ENCODE peak calls at places on chromosomes 5 and 9, in seven cellular contexts. One of them, this sample, is unnamed.

GRCh38 chr5:17149786-17150185 is 67.6 kb upstream of the BASP1 start:
- DNase-seq in MM.1S: no peak
- DNase-seq in OCI-LY7: no peak
- DNase-seq in GM23338: no peak
- DNase-seq in SK-N-SH: no peak
- DNase-seq in PC-3: no peak
- DNase-seq in neural progenitor cell: no peak
- DNase-seq in this sample: no peak

GRCh38 chr9:76658510-76659231 is 105.6 kb upstream of the PCA3 start:
- DNase-seq in MM.1S: peak
- DNase-seq in OCI-LY7: peak
- DNase-seq in GM23338: peak
- DNase-seq in SK-N-SH: no peak
- DNase-seq in PC-3: peak
- DNase-seq in neural progenitor cell: peak
- DNase-seq in this sample: peak

GRCh38 chr5:78527054-78527884 is 121.3 kb downstream of the LHFPL2 start:
- DNase-seq in MM.1S: no peak
- DNase-seq in OCI-LY7: no peak
- DNase-seq in GM23338: peak
- DNase-seq in SK-N-SH: no peak
- DNase-seq in PC-3: peak
- DNase-seq in neural progenitor cell: peak
- DNase-seq in this sample: peak

GRCh38 chr5:139389701-139390638 is at the start of gene MZB1:
- DNase-seq in MM.1S: peak
- DNase-seq in OCI-LY7: peak
- DNase-seq in GM23338: no peak
- DNase-seq in SK-N-SH: no peak
- DNase-seq in PC-3: no peak
- DNase-seq in neural progenitor cell: no peak
- DNase-seq in this sample: no peak

GRCh38 chr9:134545213-134546211 is 96.1 kb upstream of the COL5A1 start:
- DNase-seq in MM.1S: no peak
- DNase-seq in OCI-LY7: no peak
- DNase-seq in GM23338: no peak
- DNase-seq in SK-N-SH: no peak
- DNase-seq in PC-3: no peak
- DNase-seq in neural progenitor cell: no peak
- DNase-seq in this sample: peak

GRCh38 chr5:106171708-106172107 is 1499.0 kb downstream of the EFNA5 start:
- DNase-seq in MM.1S: no peak
- DNase-seq in OCI-LY7: no peak
- DNase-seq in GM23338: no peak
- DNase-seq in SK-N-SH: no peak
- DNase-seq in PC-3: peak
- DNase-seq in neural progenitor cell: no peak
- DNase-seq in this sample: no peak

GRCh38 chr9:101457003-101457402 is 21.4 kb upstream of the ALDOB start:
- DNase-seq in MM.1S: no peak
- DNase-seq in OCI-LY7: peak
- DNase-seq in GM23338: peak
- DNase-seq in SK-N-SH: no peak
- DNase-seq in PC-3: no peak
- DNase-seq in neural progenitor cell: peak
- DNase-seq in this sample: no peak

GRCh38 chr5:68087866-68088265 is 127.7 kb upstream of the PIK3R1 start:
- DNase-seq in MM.1S: no peak
- DNase-seq in OCI-LY7: no peak
- DNase-seq in GM23338: no peak
- DNase-seq in SK-N-SH: no peak
- DNase-seq in PC-3: no peak
- DNase-seq in neural progenitor cell: no peak
- DNase-seq in this sample: no peak

GRCh38 chr9:120568816-120569215 is 11.2 kb downstream of the CDK5RAP2 start:
- DNase-seq in MM.1S: no peak
- DNase-seq in OCI-LY7: no peak
- DNase-seq in GM23338: no peak
- DNase-seq in SK-N-SH: no peak
- DNase-seq in PC-3: no peak
- DNase-seq in neural progenitor cell: no peak
- DNase-seq in this sample: no peak

GRCh38 chr9:124860582-124861341 is 995 bp downstream of the RPL35 start:
- DNase-seq in MM.1S: no peak
- DNase-seq in OCI-LY7: no peak
- DNase-seq in GM23338: no peak
- DNase-seq in SK-N-SH: no peak
- DNase-seq in PC-3: no peak
- DNase-seq in neural progenitor cell: no peak
- DNase-seq in this sample: no peak

GRCh38 chr5:96626956-96627355 is 35.2 kb upstream of the CAST start:
- DNase-seq in MM.1S: no peak
- DNase-seq in OCI-LY7: no peak
- DNase-seq in GM23338: no peak
- DNase-seq in SK-N-SH: no peak
- DNase-seq in PC-3: peak
- DNase-seq in neural progenitor cell: no peak
- DNase-seq in this sample: no peak

GRCh38 chr9:76873056-76873792 is 32.7 kb downstream of the PRUNE2 start:
- DNase-seq in MM.1S: no peak
- DNase-seq in OCI-LY7: no peak
- DNase-seq in GM23338: peak
- DNase-seq in SK-N-SH: no peak
- DNase-seq in PC-3: no peak
- DNase-seq in neural progenitor cell: peak
- DNase-seq in this sample: no peak

GRCh38 chr5:142385194-142385593 is 60.4 kb upstream of the SPRY4 start:
- DNase-seq in MM.1S: no peak
- DNase-seq in OCI-LY7: no peak
- DNase-seq in GM23338: no peak
- DNase-seq in SK-N-SH: no peak
- DNase-seq in PC-3: no peak
- DNase-seq in neural progenitor cell: no peak
- DNase-seq in this sample: no peak

GRCh38 chr5:171629221-171630005 is 156.2 kb upstream of the SMIM23 start:
- DNase-seq in MM.1S: peak
- DNase-seq in OCI-LY7: no peak
- DNase-seq in GM23338: peak
- DNase-seq in SK-N-SH: no peak
- DNase-seq in PC-3: peak
- DNase-seq in neural progenitor cell: no peak
- DNase-seq in this sample: no peak

GRCh38 chr9:38293022-38293421 is 99.5 kb upstream of the ALDH1B1 start:
- DNase-seq in MM.1S: no peak
- DNase-seq in OCI-LY7: no peak
- DNase-seq in GM23338: no peak
- DNase-seq in SK-N-SH: no peak
- DNase-seq in PC-3: no peak
- DNase-seq in neural progenitor cell: no peak
- DNase-seq in this sample: no peak

GRCh38 chr5:73825736-73826135 is 199.7 kb downstream of the ARHGEF28 start:
- DNase-seq in MM.1S: no peak
- DNase-seq in OCI-LY7: no peak
- DNase-seq in GM23338: no peak
- DNase-seq in SK-N-SH: no peak
- DNase-seq in PC-3: no peak
- DNase-seq in neural progenitor cell: no peak
- DNase-seq in this sample: no peak

GRCh38 chr9:90003046-90003355 is 398.2 kb downstream of the GADD45G start:
- DNase-seq in MM.1S: no peak
- DNase-seq in OCI-LY7: no peak
- DNase-seq in GM23338: no peak
- DNase-seq in SK-N-SH: no peak
- DNase-seq in PC-3: no peak
- DNase-seq in neural progenitor cell: no peak
- DNase-seq in this sample: no peak

GRCh38 chr5:161302557-161302956 is 244.0 kb downstream of the GABRB2 start:
- DNase-seq in MM.1S: no peak
- DNase-seq in OCI-LY7: no peak
- DNase-seq in GM23338: no peak
- DNase-seq in SK-N-SH: no peak
- DNase-seq in PC-3: no peak
- DNase-seq in neural progenitor cell: no peak
- DNase-seq in this sample: no peak

GRCh38 chr9:73869261-73869660 is 627.9 kb upstream of the RORB start:
- DNase-seq in MM.1S: peak
- DNase-seq in OCI-LY7: peak
- DNase-seq in GM23338: no peak
- DNase-seq in SK-N-SH: no peak
- DNase-seq in PC-3: peak
- DNase-seq in neural progenitor cell: peak
- DNase-seq in this sample: peak

GRCh38 chr9:19209188-19209587 is 21.3 kb upstream of the DENND4C start:
- DNase-seq in MM.1S: no peak
- DNase-seq in OCI-LY7: no peak
- DNase-seq in GM23338: no peak
- DNase-seq in SK-N-SH: no peak
- DNase-seq in PC-3: no peak
- DNase-seq in neural progenitor cell: no peak
- DNase-seq in this sample: no peak

GRCh38 chr5:69265931-69266330 is 31.2 kb downstream of the CDK7 start:
- DNase-seq in MM.1S: no peak
- DNase-seq in OCI-LY7: peak
- DNase-seq in GM23338: peak
- DNase-seq in SK-N-SH: peak
- DNase-seq in PC-3: peak
- DNase-seq in neural progenitor cell: peak
- DNase-seq in this sample: peak

GRCh38 chr5:178330791-178331404 is 98.3 kb upstream of the PHYKPL start:
- DNase-seq in MM.1S: no peak
- DNase-seq in OCI-LY7: no peak
- DNase-seq in GM23338: no peak
- DNase-seq in SK-N-SH: no peak
- DNase-seq in PC-3: peak
- DNase-seq in neural progenitor cell: no peak
- DNase-seq in this sample: no peak

GRCh38 chr9:33378121-33378795 is 24.1 kb downstream of the AQP7 start:
- DNase-seq in MM.1S: no peak
- DNase-seq in OCI-LY7: no peak
- DNase-seq in GM23338: no peak
- DNase-seq in SK-N-SH: no peak
- DNase-seq in PC-3: no peak
- DNase-seq in neural progenitor cell: no peak
- DNase-seq in this sample: no peak

GRCh38 chr9:87063883-87064282 is 116.6 kb upstream of the GAS1 start:
- DNase-seq in MM.1S: no peak
- DNase-seq in OCI-LY7: no peak
- DNase-seq in GM23338: no peak
- DNase-seq in SK-N-SH: no peak
- DNase-seq in PC-3: no peak
- DNase-seq in neural progenitor cell: no peak
- DNase-seq in this sample: no peak

GRCh38 chr9:105280730-105281129 is 36.3 kb downstream of the SLC44A1 start:
- DNase-seq in MM.1S: no peak
- DNase-seq in OCI-LY7: no peak
- DNase-seq in GM23338: no peak
- DNase-seq in SK-N-SH: no peak
- DNase-seq in PC-3: peak
- DNase-seq in neural progenitor cell: no peak
- DNase-seq in this sample: no peak

GRCh38 chr9:72168075-72168474 is 18.8 kb downstream of the GDA start:
- DNase-seq in MM.1S: no peak
- DNase-seq in OCI-LY7: no peak
- DNase-seq in GM23338: no peak
- DNase-seq in SK-N-SH: no peak
- DNase-seq in PC-3: no peak
- DNase-seq in neural progenitor cell: no peak
- DNase-seq in this sample: no peak

GRCh38 chr9:72169185-72169584 is 19.9 kb downstream of the GDA start:
- DNase-seq in MM.1S: peak
- DNase-seq in OCI-LY7: no peak
- DNase-seq in GM23338: no peak
- DNase-seq in SK-N-SH: no peak
- DNase-seq in PC-3: no peak
- DNase-seq in neural progenitor cell: no peak
- DNase-seq in this sample: no peak

GRCh38 chr9:72173080-72173479 is 23.8 kb downstream of the GDA start:
- DNase-seq in MM.1S: no peak
- DNase-seq in OCI-LY7: no peak
- DNase-seq in GM23338: peak
- DNase-seq in SK-N-SH: no peak
- DNase-seq in PC-3: no peak
- DNase-seq in neural progenitor cell: no peak
- DNase-seq in this sample: no peak
- TF ChIP-seq EZH2phosphoT487 in MM.1S: no peak
- TF ChIP-seq EZH2phosphoT487 in OCI-LY7: no peak
- TF ChIP-seq EZH2phosphoT487 in GM23338: no peak
- TF ChIP-seq EZH2phosphoT487 in SK-N-SH: no peak
- TF ChIP-seq EZH2phosphoT487 in PC-3: no peak
- TF ChIP-seq EZH2phosphoT487 in neural progenitor cell: no peak
- TF ChIP-seq EZH2phosphoT487 in this sample: no peak

GRCh38 chr5:169978744-169979143 is 1.6 kb downstream of the INSYN2B start:
- DNase-seq in MM.1S: no peak
- DNase-seq in OCI-LY7: no peak
- DNase-seq in GM23338: no peak
- DNase-seq in SK-N-SH: no peak
- DNase-seq in PC-3: no peak
- DNase-seq in neural progenitor cell: no peak
- DNase-seq in this sample: no peak

GRCh38 chr5:169979871-169980270 is 424 bp downstream of the INSYN2B start:
- DNase-seq in MM.1S: no peak
- DNase-seq in OCI-LY7: no peak
- DNase-seq in GM23338: peak
- DNase-seq in SK-N-SH: no peak
- DNase-seq in PC-3: no peak
- DNase-seq in neural progenitor cell: no peak
- DNase-seq in this sample: no peak

GRCh38 chr5:169980418-169981053 is at the start of gene INSYN2B:
- DNase-seq in MM.1S: peak
- DNase-seq in OCI-LY7: peak
- DNase-seq in GM23338: peak
- DNase-seq in SK-N-SH: peak
- DNase-seq in PC-3: peak
- DNase-seq in neural progenitor cell: peak
- DNase-seq in this sample: peak
- H3K27ac ChIP-seq in MM.1S: no peak
- H3K27ac ChIP-seq in OCI-LY7: no peak
- H3K27ac ChIP-seq in GM23338: peak
- H3K27ac ChIP-seq in SK-N-SH: peak
- H3K27ac ChIP-seq in PC-3: peak
- H3K27ac ChIP-seq in neural progenitor cell: no peak
- H3K27ac ChIP-seq in this sample: no peak

GRCh38 chr5:72628771-72629313 is 121.6 kb upstream of the ZNF366 start:
- DNase-seq in MM.1S: no peak
- DNase-seq in OCI-LY7: no peak
- DNase-seq in GM23338: no peak
- DNase-seq in SK-N-SH: no peak
- DNase-seq in PC-3: no peak
- DNase-seq in neural progenitor cell: no peak
- DNase-seq in this sample: no peak
- TF ChIP-seq EZH2phosphoT487 in MM.1S: no peak
- TF ChIP-seq EZH2phosphoT487 in OCI-LY7: no peak
- TF ChIP-seq EZH2phosphoT487 in GM23338: no peak
- TF ChIP-seq EZH2phosphoT487 in SK-N-SH: no peak
- TF ChIP-seq EZH2phosphoT487 in PC-3: no peak
- TF ChIP-seq EZH2phosphoT487 in neural progenitor cell: no peak
- TF ChIP-seq EZH2phosphoT487 in this sample: no peak

DNA sequence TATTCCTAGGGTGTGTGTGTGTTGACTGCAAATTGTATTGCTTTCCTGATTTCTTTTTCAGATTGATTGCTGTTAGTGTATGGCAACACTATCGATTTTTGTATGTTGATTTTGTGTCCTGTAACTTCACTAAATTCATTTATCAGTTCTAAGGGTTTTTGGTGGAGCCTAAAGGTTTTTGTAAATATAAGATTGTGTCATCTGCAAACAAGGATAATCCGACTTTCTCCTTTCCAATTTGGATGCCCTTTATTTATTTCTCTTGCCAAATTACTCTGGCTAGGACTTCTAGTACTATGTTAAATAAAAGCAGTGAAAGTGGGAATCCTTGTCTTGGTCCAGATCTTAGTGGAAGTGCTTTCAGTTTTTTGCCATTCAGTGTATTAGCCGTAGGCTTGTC is 340.9 kb upstream of the KLF4 start:
- DNase-seq in MM.1S: no peak
- DNase-seq in OCI-LY7: no peak
- DNase-seq in GM23338: no peak
- DNase-seq in SK-N-SH: no peak
- DNase-seq in PC-3: no peak
- DNase-seq in neural progenitor cell: no peak
- DNase-seq in this sample: no peak
- H3K27ac ChIP-seq in MM.1S: no peak
- H3K27ac ChIP-seq in OCI-LY7: no peak
- H3K27ac ChIP-seq in GM23338: no peak
- H3K27ac ChIP-seq in SK-N-SH: no peak
- H3K27ac ChIP-seq in PC-3: no peak
- H3K27ac ChIP-seq in neural progenitor cell: no peak
- H3K27ac ChIP-seq in this sample: no peak